ENCODE peak calls at places on chromosomes 4 and X, in five cellular contexts. One of them, this sample, is unnamed.

GRCh38 chr4:102817021-102817605 is 10.2 kb downstream of the UBE2D3 start:
- DNase-seq in retina: no peak
- DNase-seq in nephron progenitor cell: no peak
- DNase-seq in stimulated activated CD4-positive, alpha-beta T cell treated with anti-CD3 and anti-CD28 coated beads, TNF-alpha, amount 100 ng/mL, for 4 hours: no peak
- DNase-seq in left lung: no peak
- DNase-seq in this sample: no peak

GRCh38 chrX:19577181-19577810 is 62.0 kb upstream of the MAP3K15 start:
- DNase-seq in nephron progenitor cell: no peak
- DNase-seq in retina: no peak
- DNase-seq in left lung: no peak
- DNase-seq in stimulated activated CD4-positive, alpha-beta T cell treated with anti-CD3 and anti-CD28 coated beads, TNF-alpha, amount 100 ng/mL, for 4 hours: no peak
- DNase-seq in this sample: no peak

GRCh38 chr4:185346975-185347601 is 48.6 kb downstream of the LRP2BP start:
- DNase-seq in retina: no peak
- DNase-seq in stimulated activated CD4-positive, alpha-beta T cell treated with anti-CD3 and anti-CD28 coated beads, TNF-alpha, amount 100 ng/mL, for 4 hours: no peak
- DNase-seq in nephron progenitor cell: no peak
- DNase-seq in left lung: no peak
- DNase-seq in this sample: no peak

GRCh38 chr4:137664055-137664405 is 131.7 kb upstream of the PCDH18 start:
- DNase-seq in left lung: no peak
- DNase-seq in stimulated activated CD4-positive, alpha-beta T cell treated with anti-CD3 and anti-CD28 coated beads, TNF-alpha, amount 100 ng/mL, for 4 hours: no peak
- DNase-seq in retina: no peak
- DNase-seq in nephron progenitor cell: no peak
- DNase-seq in this sample: no peak

GRCh38 chrX:71532078-71532752 is 689 bp upstream of the OGT start:
- DNase-seq in retina: no peak
- DNase-seq in nephron progenitor cell: no peak
- DNase-seq in stimulated activated CD4-positive, alpha-beta T cell treated with anti-CD3 and anti-CD28 coated beads, TNF-alpha, amount 100 ng/mL, for 4 hours: no peak
- DNase-seq in left lung: no peak
- DNase-seq in this sample: peak

GRCh38 chr4:20681263-20681662 is 19.0 kb upstream of the PACRGL start:
- DNase-seq in retina: no peak
- DNase-seq in stimulated activated CD4-positive, alpha-beta T cell treated with anti-CD3 and anti-CD28 coated beads, TNF-alpha, amount 100 ng/mL, for 4 hours: no peak
- DNase-seq in nephron progenitor cell: no peak
- DNase-seq in left lung: no peak
- DNase-seq in this sample: no peak

GRCh38 chr4:119510750-119511149 is 117.9 kb downstream of the PDE5A start:
- DNase-seq in stimulated activated CD4-positive, alpha-beta T cell treated with anti-CD3 and anti-CD28 coated beads, TNF-alpha, amount 100 ng/mL, for 4 hours: no peak
- DNase-seq in left lung: no peak
- DNase-seq in nephron progenitor cell: no peak
- DNase-seq in retina: no peak
- DNase-seq in this sample: no peak

GRCh38 chrX:3094261-3094660 is 53.0 kb downstream of the ARSF start:
- DNase-seq in left lung: no peak
- DNase-seq in nephron progenitor cell: no peak
- DNase-seq in retina: no peak
- DNase-seq in stimulated activated CD4-positive, alpha-beta T cell treated with anti-CD3 and anti-CD28 coated beads, TNF-alpha, amount 100 ng/mL, for 4 hours: no peak
- DNase-seq in this sample: no peak

GRCh38 chrX:64580035-64580434 is 184.8 kb upstream of the MTMR8 start:
- DNase-seq in nephron progenitor cell: peak
- DNase-seq in left lung: no peak
- DNase-seq in retina: no peak
- DNase-seq in stimulated activated CD4-positive, alpha-beta T cell treated with anti-CD3 and anti-CD28 coated beads, TNF-alpha, amount 100 ng/mL, for 4 hours: no peak
- DNase-seq in this sample: no peak

GRCh38 chr4:15003891-15004700 is 1.8 kb downstream of the CPEB2 start:
- DNase-seq in retina: peak
- DNase-seq in left lung: peak
- DNase-seq in nephron progenitor cell: peak
- DNase-seq in stimulated activated CD4-positive, alpha-beta T cell treated with anti-CD3 and anti-CD28 coated beads, TNF-alpha, amount 100 ng/mL, for 4 hours: peak
- DNase-seq in this sample: peak

GRCh38 chr4:41369680-41370079 is 113.0 kb downstream of the UCHL1 start:
- DNase-seq in left lung: no peak
- DNase-seq in nephron progenitor cell: no peak
- DNase-seq in stimulated activated CD4-positive, alpha-beta T cell treated with anti-CD3 and anti-CD28 coated beads, TNF-alpha, amount 100 ng/mL, for 4 hours: no peak
- DNase-seq in retina: no peak
- DNase-seq in this sample: no peak

GRCh38 chr4:176236909-176237308 is 32.1 kb downstream of the ASB5 start:
- DNase-seq in retina: no peak
- DNase-seq in stimulated activated CD4-positive, alpha-beta T cell treated with anti-CD3 and anti-CD28 coated beads, TNF-alpha, amount 100 ng/mL, for 4 hours: no peak
- DNase-seq in left lung: no peak
- DNase-seq in nephron progenitor cell: no peak
- DNase-seq in this sample: no peak

GRCh38 chr4:2350982-2351381 is 67.5 kb downstream of the ZFYVE28 start:
- DNase-seq in left lung: no peak
- DNase-seq in retina: no peak
- DNase-seq in stimulated activated CD4-positive, alpha-beta T cell treated with anti-CD3 and anti-CD28 coated beads, TNF-alpha, amount 100 ng/mL, for 4 hours: no peak
- DNase-seq in nephron progenitor cell: no peak
- DNase-seq in this sample: no peak

GRCh38 chrX:109732319-109732779 is 708 bp downstream of the ACSL4 start:
- DNase-seq in stimulated activated CD4-positive, alpha-beta T cell treated with anti-CD3 and anti-CD28 coated beads, TNF-alpha, amount 100 ng/mL, for 4 hours: peak
- DNase-seq in retina: no peak
- DNase-seq in nephron progenitor cell: no peak
- DNase-seq in left lung: no peak
- DNase-seq in this sample: no peak

GRCh38 chrX:68421651-68422050 is 11.6 kb downstream of the OPHN1 start:
- DNase-seq in nephron progenitor cell: no peak
- DNase-seq in retina: no peak
- DNase-seq in stimulated activated CD4-positive, alpha-beta T cell treated with anti-CD3 and anti-CD28 coated beads, TNF-alpha, amount 100 ng/mL, for 4 hours: no peak
- DNase-seq in left lung: no peak
- DNase-seq in this sample: no peak

GRCh38 chrX:40205471-40205870 is 107.7 kb upstream of the BCOR start:
- DNase-seq in retina: peak
- DNase-seq in left lung: peak
- DNase-seq in stimulated activated CD4-positive, alpha-beta T cell treated with anti-CD3 and anti-CD28 coated beads, TNF-alpha, amount 100 ng/mL, for 4 hours: no peak
- DNase-seq in nephron progenitor cell: no peak
- DNase-seq in this sample: no peak

GRCh38 chrX:12159799-12160198 is 21.5 kb downstream of the FRMPD4 start:
- DNase-seq in retina: no peak
- DNase-seq in stimulated activated CD4-positive, alpha-beta T cell treated with anti-CD3 and anti-CD28 coated beads, TNF-alpha, amount 100 ng/mL, for 4 hours: no peak
- DNase-seq in nephron progenitor cell: no peak
- DNase-seq in left lung: no peak
- DNase-seq in this sample: no peak

GRCh38 chr4:185471235-185472062 is at the start of gene CCDC110:
- DNase-seq in nephron progenitor cell: peak
- DNase-seq in stimulated activated CD4-positive, alpha-beta T cell treated with anti-CD3 and anti-CD28 coated beads, TNF-alpha, amount 100 ng/mL, for 4 hours: peak
- DNase-seq in retina: peak
- DNase-seq in left lung: peak
- DNase-seq in this sample: peak

GRCh38 chr4:155906554-155907247 is 3.2 kb downstream of the TDO2 start:
- DNase-seq in left lung: no peak
- DNase-seq in stimulated activated CD4-positive, alpha-beta T cell treated with anti-CD3 and anti-CD28 coated beads, TNF-alpha, amount 100 ng/mL, for 4 hours: no peak
- DNase-seq in nephron progenitor cell: no peak
- DNase-seq in retina: no peak
- DNase-seq in this sample: no peak

GRCh38 chr4:189834586-189834985 is 106.1 kb upstream of the FRG1 start:
- DNase-seq in left lung: no peak
- DNase-seq in stimulated activated CD4-positive, alpha-beta T cell treated with anti-CD3 and anti-CD28 coated beads, TNF-alpha, amount 100 ng/mL, for 4 hours: no peak
- DNase-seq in retina: no peak
- DNase-seq in nephron progenitor cell: no peak
- DNase-seq in this sample: no peak

GRCh38 chr4:90542216-90542615 is 415.0 kb downstream of the CCSER1 start:
- DNase-seq in retina: peak
- DNase-seq in left lung: no peak
- DNase-seq in stimulated activated CD4-positive, alpha-beta T cell treated with anti-CD3 and anti-CD28 coated beads, TNF-alpha, amount 100 ng/mL, for 4 hours: no peak
- DNase-seq in nephron progenitor cell: no peak
- DNase-seq in this sample: no peak